ENCODE peak calls at places on chromosomes 4 and X, in six cellular contexts. O is CD4-positive, alpha-beta T cell; J is KBM-7; R is stomach; D is WERI-Rb-1; W is AG04449. C is an unnamed sample.
A peak's percentile ranks its signal among the peaks of the same experiment; 100 is the strongest.

GRCh38 chrX:54452920-54453319 is 12.7 kb downstream of the TSR2 start:
- DNase-seq in O (no peak), J (peak; percentile 44), R (no peak), D (peak; percentile 58), W (no peak), C (no peak)

GRCh38 chr4:24876431-24876830 is 36.4 kb downstream of the CCDC149 start:
- DNase-seq in O (no peak), J (no peak), R (no peak), D (no peak), W (no peak), C (no peak)

GRCh38 chr4:20248155-20248558 is 3.5 kb upstream of the SLIT2 start:
- DNase-seq in O (no peak), J (peak; percentile 36), R (no peak), D (peak; percentile 22), W (no peak), C (peak; percentile 60)

GRCh38 chr4:164012396-164013027 is 518.0 kb downstream of the TMA16 start:
- DNase-seq in O (peak; percentile 4), J (peak; percentile 43), R (peak; percentile 48), D (peak; percentile 77), W (no peak), C (peak; percentile 4)

GRCh38 chrX:12162420-12162819 is 24.1 kb downstream of the FRMPD4 start:
- DNase-seq in O (no peak), J (no peak), R (no peak), D (no peak), W (no peak), C (no peak)

GRCh38 chr4:64799751-64800150 is 390.5 kb upstream of the TECRL start:
- DNase-seq in O (no peak), J (no peak), R (no peak), D (no peak), W (no peak), C (no peak)

GRCh38 chr4:9765091-9765490 is 16.3 kb upstream of the DRD5 start:
- DNase-seq in O (no peak), J (peak; percentile 29), R (peak; percentile 39), D (peak; percentile 71), W (no peak), C (no peak)

GRCh38 chr4:71110499-71110898 is 117.0 kb downstream of the DCK start:
- DNase-seq in O (no peak), J (no peak), R (no peak), D (no peak), W (no peak), C (peak; percentile 73)

GRCh38 chrX:113470166-113470565 is 629.5 kb upstream of the AMOT start:
- DNase-seq in O (no peak), J (no peak), R (no peak), D (no peak), W (no peak), C (no peak)

GRCh38 chrX:87900320-87900908 is 382.8 kb downstream of the KLHL4 start:
- DNase-seq in O (no peak), J (peak; percentile 28), R (no peak), D (no peak), W (no peak), C (no peak)

GRCh38 chr4:19005211-19005610 is 983.7 kb upstream of the LCORL start:
- DNase-seq in O (no peak), J (no peak), R (no peak), D (no peak), W (no peak), C (no peak)

GRCh38 chr4:80228460-80228859 is 31.2 kb downstream of the PRDM8 start:
- DNase-seq in O (no peak), J (no peak), R (no peak), D (no peak), W (no peak), C (no peak)

GRCh38 chrX:16920116-16920515 is 26.3 kb upstream of the REPS2 start:
- DNase-seq in O (no peak), J (no peak), R (no peak), D (no peak), W (no peak), C (no peak)

GRCh38 chr4:134126955-134127354 is 74.6 kb downstream of the PABPC4L start:
- DNase-seq in O (no peak), J (no peak), R (no peak), D (no peak), W (no peak), C (no peak)

GRCh38 chr4:100984901-100985300 is 362.4 kb downstream of the PPP3CA start:
- DNase-seq in O (no peak), J (no peak), R (no peak), D (no peak), W (peak; percentile 51), C (no peak)

GRCh38 chrX:129632443-129632842 is 22.3 kb downstream of the APLN start:
- DNase-seq in O (no peak), J (no peak), R (no peak), D (no peak), W (no peak), C (no peak)

GRCh38 chrX:76148753-76149152 is 24.1 kb upstream of the PBDC1 start:
- DNase-seq in O (peak; percentile 33), J (peak; percentile 75), R (no peak), D (peak; percentile 27), W (no peak), C (peak; percentile 48)

GRCh38 chrX:150361070-150361776 is 1.9 kb upstream of the MAMLD1 start:
- DNase-seq in O (no peak), J (no peak), R (no peak), D (peak; percentile 17), W (no peak), C (no peak)

GRCh38 chr4:144649646-144650045 is 3.7 kb downstream of the HHIP start:
- DNase-seq in O (no peak), J (no peak), R (no peak), D (no peak), W (no peak), C (peak; percentile 81)